ENCODE peak calls at places on chromosome 16, in eight cellular contexts. R is sigmoid colon, X is astrocyte of the spinal cord, P is endothelial cell, O is MM.1S, Z is LNCaP clone FGC, W is esophagus squamous epithelium, B is choroid plexus epithelial cell. J is an unnamed sample.

GRCh38 chr16:75552951-75553350 is 3.1 kb downstream of the TMEM231 start:
- DNase-seq in P (no peak), O (no peak), R (no peak), Z (no peak), X (no peak), B (no peak), W (no peak), J (no peak)

GRCh38 chr16:85445779-85446222 is 167.3 kb upstream of the GSE1 start:
- DNase-seq in Z (peak), P (no peak), B (peak), R (peak), W (no peak), O (no peak), X (no peak), J (no peak)

GRCh38 chr16:13453938-13454553 is 465.9 kb upstream of the ERCC4 start:
- DNase-seq in O (peak), R (no peak), Z (peak), B (no peak), P (peak), X (peak), W (no peak), J (no peak)

GRCh38 chr16:27642753-27643152 is 92.8 kb downstream of the KATNIP start:
- DNase-seq in R (no peak), W (no peak), Z (no peak), O (no peak), B (peak), P (no peak), X (peak), J (no peak)

GRCh38 chr16:50354629-50355456 is 13.9 kb downstream of the BRD7 start:
- DNase-seq in W (no peak), O (peak), R (no peak), B (peak), Z (no peak), X (no peak), P (no peak), J (no peak)

GRCh38 chr16:67435758-67436164 is 4.8 kb downstream of the HSD11B2 start:
- DNase-seq in Z (no peak), X (no peak), B (no peak), P (no peak), W (no peak), R (no peak), O (no peak), J (no peak)

GRCh38 chr16:24667244-24667764 is 62.1 kb upstream of the TNRC6A start:
- DNase-seq in B (no peak), X (no peak), W (no peak), Z (no peak), P (no peak), O (no peak), R (no peak), J (no peak)

GRCh38 chr16:83615131-83615530 is 192.6 kb upstream of the HSBP1 start:
- DNase-seq in R (no peak), O (no peak), X (no peak), P (no peak), Z (no peak), B (no peak), W (no peak), J (no peak)

GRCh38 chr16:66580605-66581209 is 1.4 kb downstream of the CMTM2 start:
- DNase-seq in Z (peak), B (peak), R (no peak), P (no peak), W (no peak), X (peak), O (no peak), J (no peak)

DNA sequence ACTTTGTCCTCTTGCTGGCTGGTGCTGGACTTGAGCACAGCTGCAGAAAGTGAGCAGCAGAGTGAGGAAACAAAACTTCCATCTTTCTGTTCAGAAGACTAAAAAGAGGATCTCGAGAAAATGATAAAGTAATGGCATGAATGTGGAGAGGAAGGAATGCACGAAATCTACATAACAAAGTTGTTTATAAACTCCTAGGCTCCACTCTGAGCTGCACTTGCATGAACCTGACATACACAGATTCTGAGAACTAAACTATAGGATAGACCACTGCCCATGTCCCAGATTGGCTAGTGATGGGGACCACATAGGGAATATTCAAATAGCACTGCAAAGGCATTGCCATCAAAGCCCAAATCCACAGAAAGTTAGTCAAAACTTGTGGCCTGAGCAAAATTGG is 121.1 kb upstream of the MON1B start:
- DNase-seq in B (no peak), W (no peak), X (no peak), Z (no peak), O (no peak), P (no peak), R (no peak), J (no peak)
- TF ChIP-seq CTCF in B (no peak), W (no peak), X (no peak), Z (no peak), O (no peak), P (no peak), R (no peak), J (no peak)

DNA sequence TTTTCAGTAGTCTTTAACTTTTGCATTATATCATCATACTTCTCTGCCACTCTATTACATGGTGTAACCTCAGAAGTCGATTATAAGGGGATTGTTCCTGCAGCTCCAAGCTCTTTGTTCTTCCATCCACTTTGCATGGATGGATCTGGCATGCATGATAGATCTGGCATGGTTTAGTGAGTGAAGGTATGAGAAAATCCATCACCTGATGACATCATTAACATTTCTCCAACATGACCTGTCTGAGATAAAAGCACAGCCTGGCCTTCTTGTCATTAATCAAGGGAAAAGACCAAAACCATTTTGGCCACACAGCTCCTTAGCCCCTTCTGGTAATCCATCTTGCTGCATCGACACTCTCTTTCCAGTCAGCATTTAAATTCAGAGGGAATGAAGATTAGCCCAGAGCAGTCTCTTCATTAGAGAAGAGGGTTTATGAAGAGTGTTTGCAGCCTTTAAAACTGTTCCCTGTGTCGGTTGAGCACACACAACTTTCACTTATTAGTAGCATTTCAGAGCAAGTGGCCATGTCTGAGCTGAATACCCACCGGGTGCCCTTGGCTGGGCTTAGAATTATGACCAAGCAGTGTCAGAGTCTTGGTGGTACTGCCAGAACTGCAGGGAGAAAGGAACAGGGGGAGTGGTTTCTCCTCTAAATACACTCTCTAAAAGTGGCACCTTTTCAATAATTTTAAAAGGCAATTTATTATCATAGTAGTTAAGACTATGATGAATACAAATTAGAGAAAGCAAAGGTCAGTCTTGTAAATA is 246.0 kb downstream of the HAPSTR1 start:
- DNase-seq in P (no peak), Z (no peak), X (no peak), O (no peak), B (no peak), W (no peak), R (no peak), J (no peak)
- TF ChIP-seq CTCF in P (no peak), Z (no peak), X (no peak), O (no peak), B (no peak), W (no peak), R (no peak), J (no peak)

DNA sequence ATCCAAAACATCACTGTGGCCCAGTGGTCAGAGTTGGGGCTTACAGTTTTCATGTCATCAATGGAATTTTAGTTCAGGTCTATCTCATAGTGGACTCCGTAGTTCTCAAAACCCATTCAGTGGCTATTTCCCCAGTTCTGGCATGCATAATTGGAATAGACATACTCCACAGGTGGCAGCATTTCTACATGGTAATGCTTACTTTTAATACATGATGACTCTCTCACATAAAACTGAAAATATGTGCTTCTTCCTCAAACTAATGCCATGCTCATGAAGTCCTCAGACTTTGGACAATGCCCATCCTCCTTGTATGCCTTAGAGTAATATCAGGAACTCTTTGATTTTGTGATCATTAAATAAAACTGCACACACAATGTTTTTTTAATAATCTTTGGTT is 857.4 kb upstream of the GOT2 start:
- DNase-seq in P (no peak), O (no peak), R (no peak), B (peak), Z (no peak), X (peak), W (no peak), J (no peak)
- TF ChIP-seq CTCF in P (no peak), O (no peak), R (no peak), B (peak), Z (peak), X (no peak), W (no peak), J (no peak)

DNA sequence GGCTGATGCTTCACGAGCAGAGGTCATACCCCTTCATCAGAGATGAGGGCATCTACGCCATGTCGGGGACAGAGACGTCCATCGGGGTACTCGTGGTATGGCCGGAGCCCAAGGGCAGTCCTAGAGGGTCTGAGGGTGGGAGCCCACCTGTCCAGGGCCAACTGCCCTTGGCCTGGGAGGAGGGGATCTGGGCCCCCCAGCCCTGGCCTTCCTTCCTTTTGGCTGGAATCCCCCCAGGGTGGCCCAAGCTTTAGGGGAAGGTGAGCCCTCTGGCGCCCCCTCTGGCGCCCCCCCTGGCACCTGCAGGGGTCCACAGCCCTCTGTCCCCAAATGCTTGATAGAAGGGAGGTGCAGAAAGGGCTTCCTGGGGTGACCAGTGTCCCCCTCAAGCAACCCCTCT is 69.3 kb downstream of the SCNN1B start:
- DNase-seq in R (no peak), Z (no peak), B (no peak), P (no peak), W (no peak), O (no peak), X (no peak), J (no peak)
- TF ChIP-seq CTCF in R (no peak), Z (no peak), B (no peak), P (no peak), W (no peak), O (peak), X (no peak), J (no peak)

DNA sequence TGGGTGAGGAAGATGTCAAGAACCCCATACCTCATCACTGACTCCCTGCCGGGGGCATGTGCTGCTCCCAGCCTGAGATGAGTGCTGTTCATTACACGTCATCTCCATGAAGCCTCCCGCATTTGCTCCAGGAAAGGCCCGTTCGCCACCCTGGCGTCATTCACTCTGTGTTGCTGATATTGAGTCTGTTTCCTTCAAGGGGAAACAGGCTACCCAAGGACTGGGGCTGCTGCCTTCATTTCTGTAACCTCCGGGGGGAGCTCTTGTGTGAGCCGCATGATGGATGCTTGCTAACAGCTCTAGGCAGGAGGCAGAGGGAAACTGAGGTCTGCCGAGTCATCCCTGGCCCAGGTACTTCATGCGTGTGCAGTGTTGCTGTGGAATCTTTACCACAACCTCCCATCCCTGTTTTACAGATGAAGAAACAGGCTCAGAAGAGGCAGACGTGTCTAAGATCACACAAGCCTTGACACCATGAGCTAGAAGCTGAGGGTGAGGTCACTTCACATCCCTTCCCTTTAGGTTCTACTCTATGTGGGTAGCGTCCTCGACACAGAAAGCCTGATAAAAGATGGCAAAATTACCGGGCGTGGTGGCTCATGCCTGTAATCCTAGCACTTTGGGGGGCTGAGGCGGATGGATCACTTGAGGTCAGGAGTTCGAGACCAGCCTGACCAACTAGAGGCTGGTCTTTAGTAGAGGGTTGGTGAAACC is 3.5 kb upstream of the ARMC5 start:
- DNase-seq in W (no peak), P (peak), O (no peak), R (peak), Z (no peak), B (peak), X (no peak), J (no peak)
- TF ChIP-seq CTCF in W (peak), P (no peak), O (peak), R (no peak), Z (peak), B (peak), X (peak), J (no peak)

DNA sequence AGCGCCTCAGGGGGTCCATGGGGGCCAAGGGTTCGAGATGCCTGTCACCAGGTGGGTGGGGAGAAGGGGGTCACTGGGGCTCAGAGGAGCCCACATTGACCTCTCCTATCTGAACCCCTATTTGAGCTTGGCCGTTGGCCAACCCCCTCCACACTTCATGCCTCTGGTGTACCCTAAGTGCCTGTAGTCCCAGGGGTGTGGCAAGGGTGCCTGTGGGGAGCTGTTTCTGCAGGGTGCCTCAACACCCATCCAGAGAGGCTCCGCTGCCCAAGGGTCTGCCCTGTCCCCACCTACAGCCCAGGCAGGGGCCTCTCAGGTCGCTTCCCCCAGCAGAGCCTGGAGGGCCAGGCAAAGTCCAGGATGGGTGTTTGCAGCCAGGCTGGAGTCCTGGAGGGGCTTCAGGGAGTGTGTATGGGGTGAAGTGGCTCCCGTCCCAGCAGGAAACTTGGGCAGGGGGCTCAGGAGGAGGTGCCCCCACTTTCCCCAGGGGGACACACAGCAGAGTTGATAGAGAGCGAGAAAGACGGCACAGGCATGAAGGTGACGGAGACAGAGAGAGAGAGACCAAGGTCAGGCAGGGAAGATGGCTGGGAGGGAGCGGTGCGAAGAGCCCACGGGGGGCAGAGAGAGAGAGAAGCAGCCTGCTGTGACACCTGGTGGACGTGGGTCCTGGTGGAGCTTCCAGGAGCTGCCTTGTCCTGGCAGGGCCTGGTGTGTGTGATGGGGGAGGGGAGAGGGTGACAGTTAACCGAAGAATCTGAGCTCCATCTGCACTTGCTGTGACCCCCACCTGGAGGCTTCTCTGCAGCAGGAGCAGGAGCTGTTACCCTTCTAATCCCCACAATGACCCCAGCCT is at the start of gene SEPTIN12:
- DNase-seq in W (no peak), R (no peak), P (no peak), X (no peak), Z (no peak), O (no peak), B (no peak), J (no peak)
- TF ChIP-seq CTCF in W (no peak), R (no peak), P (no peak), X (no peak), Z (no peak), O (no peak), B (no peak), J (no peak)

DNA sequence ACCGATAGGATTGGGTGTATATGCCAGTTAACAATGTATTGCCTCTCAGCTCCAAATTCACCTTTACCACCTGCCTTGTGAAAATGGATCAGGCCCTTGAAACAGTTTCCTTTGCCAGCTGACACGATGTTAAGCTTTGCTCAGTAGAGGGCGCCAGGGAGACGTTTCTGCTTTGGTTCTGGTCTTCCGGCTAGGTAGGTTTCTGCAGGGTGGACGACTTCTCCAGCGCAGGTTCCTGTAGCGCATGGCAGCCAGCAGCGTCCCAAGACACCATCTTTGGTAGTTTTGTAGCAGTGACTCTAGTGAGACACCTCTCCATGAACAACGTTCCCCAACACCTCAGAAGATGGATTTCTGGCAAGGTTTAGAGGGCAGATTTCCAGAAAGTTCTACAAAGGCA is 24.0 kb downstream of the SYCE1L start:
- DNase-seq in Z (no peak), B (no peak), R (no peak), P (peak), X (no peak), W (no peak), O (no peak), J (no peak)
- TF ChIP-seq CTCF in Z (no peak), B (peak), R (no peak), P (peak), X (peak), W (peak), O (peak), J (peak)

GRCh38 chr16:89006036-89006752 is 29.2 kb upstream of the CBFA2T3 start:
- DNase-seq in Z (no peak), O (no peak), R (peak), P (no peak), B (no peak), W (no peak), X (no peak), J (no peak)
- TF ChIP-seq CTCF in Z (no peak), O (no peak), R (no peak), P (no peak), B (no peak), W (no peak), X (no peak), J (no peak)

GRCh38 chr16:56737539-56737938 is 7.6 kb downstream of the NUP93 start:
- DNase-seq in X (no peak), O (no peak), W (no peak), B (no peak), R (no peak), Z (no peak), P (no peak), J (no peak)
- TF ChIP-seq CTCF in X (no peak), O (no peak), W (no peak), B (no peak), R (no peak), Z (no peak), P (no peak), J (no peak)

GRCh38 chr16:11524098-11524760 is 62.5 kb downstream of the LITAF start:
- DNase-seq in X (no peak), O (no peak), B (peak), Z (no peak), P (no peak), W (no peak), R (no peak), J (no peak)
- TF ChIP-seq CTCF in X (no peak), O (no peak), B (peak), Z (no peak), P (no peak), W (no peak), R (no peak), J (no peak)

J was measured in natural killer cell.